ENCODE peak calls at places on chromosomes 7 and 10, in ten cellular contexts. U, J, T, H, E, R, V, C, D and K are unnamed samples.

GRCh38 chr10:34548466-34548865 is 266.6 kb downstream of the PARD3 start:
- DNase-seq in U (no peak), J (no peak), T (no peak), H (no peak), E (no peak), R (no peak), V (no peak), C (no peak), D (no peak), K (no peak)

GRCh38 chr7:96436880-96437279 is 115.0 kb upstream of the SLC25A13 start:
- DNase-seq in U (no peak), J (no peak), T (no peak), H (no peak), E (no peak), R (no peak), V (no peak), C (no peak), D (no peak), K (no peak)

GRCh38 chr7:129949292-129950133 is 3.2 kb downstream of the UBE2H start:
- DNase-seq in U (peak), J (peak), T (peak), H (peak), E (no peak), R (no peak), V (no peak), C (no peak), D (no peak), K (peak)

GRCh38 chr7:96778263-96778662 is 68.6 kb upstream of the SEM1 start:
- DNase-seq in U (no peak), J (no peak), T (no peak), H (peak), E (no peak), R (no peak), V (no peak), C (no peak), D (no peak), K (peak)

GRCh38 chr10:94423627-94424026 is 21.3 kb downstream of the TBC1D12 start:
- DNase-seq in U (peak), J (no peak), T (no peak), H (no peak), E (no peak), R (no peak), V (no peak), C (no peak), D (no peak), K (no peak)

GRCh38 chr10:122849900-122850605 is 4.4 kb upstream of the CUZD1 start:
- DNase-seq in U (no peak), J (no peak), T (no peak), H (no peak), E (no peak), R (no peak), V (no peak), C (no peak), D (no peak), K (peak)

GRCh38 chr10:28922861-28923260 is 245.5 kb downstream of the BAMBI start:
- DNase-seq in U (no peak), J (no peak), T (no peak), H (no peak), E (no peak), R (no peak), V (no peak), C (no peak), D (no peak), K (no peak)

GRCh38 chr10:74223755-74224530 is 72.9 kb downstream of the ADK start:
- DNase-seq in U (peak), J (peak), T (no peak), H (peak), E (no peak), R (no peak), V (no peak), C (no peak), D (no peak), K (peak)

GRCh38 chr10:69883256-69883655 is 81.5 kb downstream of the COL13A1 start:
- DNase-seq in U (no peak), J (no peak), T (no peak), H (peak), E (no peak), R (no peak), V (no peak), C (peak), D (peak), K (peak)

GRCh38 chr10:131584286-131584685 is 272.8 kb upstream of the TCERG1L start:
- DNase-seq in U (no peak), J (no peak), T (no peak), H (no peak), E (no peak), R (no peak), V (no peak), C (peak), D (peak), K (no peak)

GRCh38 chr10:16919076-16919972 is 102.1 kb upstream of the RSU1 start:
- DNase-seq in U (peak), J (no peak), T (no peak), H (no peak), E (no peak), R (no peak), V (no peak), C (no peak), D (no peak), K (no peak)

GRCh38 chr10:16910795-16911164 is 93.6 kb upstream of the RSU1 start:
- DNase-seq in U (no peak), J (no peak), T (no peak), H (no peak), E (no peak), R (no peak), V (no peak), C (no peak), D (no peak), K (no peak)

GRCh38 chr10:16916496-16916895 is 99.3 kb upstream of the RSU1 start:
- DNase-seq in U (no peak), J (no peak), T (no peak), H (no peak), E (no peak), R (no peak), V (no peak), C (no peak), D (no peak), K (no peak)

GRCh38 chr10:16913266-16913665 is 96.0 kb upstream of the RSU1 start:
- DNase-seq in U (no peak), J (no peak), T (no peak), H (no peak), E (no peak), R (no peak), V (no peak), C (no peak), D (no peak), K (no peak)

DNA sequence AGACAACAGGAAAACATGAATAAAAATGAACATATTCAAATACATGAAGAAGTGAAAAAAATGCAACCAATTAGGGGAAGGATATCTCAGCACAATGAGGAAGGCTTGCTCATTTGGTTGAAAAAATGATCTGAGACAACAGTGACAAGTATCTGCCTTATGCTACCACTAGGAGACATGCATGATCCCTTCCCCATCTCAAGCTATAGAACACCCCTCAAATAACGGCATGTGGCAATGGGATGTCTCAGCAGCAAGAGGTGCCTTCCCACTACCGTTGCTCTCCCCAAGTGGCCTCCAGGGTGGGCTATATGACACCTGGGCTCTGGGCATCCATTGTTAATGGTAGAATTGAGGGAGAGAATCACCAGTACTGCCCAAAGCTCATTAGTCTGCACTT is 98.1 kb upstream of the RSU1 start:
- DNase-seq in U (no peak), J (no peak), T (no peak), H (no peak), E (no peak), R (no peak), V (no peak), C (no peak), D (no peak), K (no peak)
- TF ChIP-seq CTCF in U (no peak), J (no peak), T (peak), H (no peak), E (no peak), R (no peak), V (no peak), C (no peak), D (no peak), K (no peak)

GRCh38 chr7:29989257-29989995 is at the start of gene SCRN1:
- DNase-seq in U (peak), J (no peak), T (no peak), H (peak), E (no peak), R (peak), V (no peak), C (peak), D (peak), K (peak)

GRCh38 chr7:29987821-29988317 is 1.7 kb downstream of the SCRN1 start:
- DNase-seq in U (peak), J (peak), T (peak), H (peak), E (peak), R (no peak), V (no peak), C (no peak), D (no peak), K (peak)

GRCh38 chr7:29988391-29989256 is 977 bp downstream of the SCRN1 start:
- DNase-seq in U (peak), J (peak), T (peak), H (peak), E (no peak), R (peak), V (no peak), C (peak), D (peak), K (peak)

GRCh38 chr7:29990931-29991330 is 1.3 kb upstream of the SCRN1 start:
- DNase-seq in U (no peak), J (no peak), T (no peak), H (no peak), E (no peak), R (no peak), V (no peak), C (no peak), D (no peak), K (no peak)

DNA sequence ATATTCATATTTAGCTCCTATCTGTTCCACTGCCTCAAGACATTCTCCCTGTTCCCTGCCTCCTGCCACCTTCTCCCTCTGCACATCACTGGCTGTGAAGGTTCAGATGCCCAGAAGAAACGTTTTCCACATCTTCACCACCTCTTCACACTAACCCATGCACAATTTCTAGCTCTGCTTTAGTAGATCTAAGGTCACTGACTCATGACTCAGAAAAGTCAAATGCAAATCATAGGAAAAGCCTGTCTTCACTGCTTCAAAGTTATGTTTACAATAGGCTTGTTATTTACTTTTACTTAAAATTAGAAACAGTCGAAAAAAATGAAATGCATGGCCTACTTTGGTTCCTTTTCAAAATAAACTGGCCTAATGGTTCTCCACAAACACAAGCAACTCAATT is 2.5 kb downstream of the SCRN1 start:
- DNase-seq in U (no peak), J (no peak), T (no peak), H (no peak), E (no peak), R (no peak), V (no peak), C (no peak), D (no peak), K (peak)
- H3K4me3 ChIP-seq in U (no peak), J (no peak), T (peak), H (no peak), E (no peak), R (no peak), V (no peak), C (no peak), D (no peak), K (no peak)

GRCh38 chr10:6402349-6402709 is 177.7 kb downstream of the PRKCQ start:
- DNase-seq in U (no peak), J (no peak), T (no peak), H (no peak), E (no peak), R (no peak), V (no peak), C (no peak), D (no peak), K (no peak)
- TF ChIP-seq CTCF in U (no peak), J (no peak), T (no peak), H (no peak), E (no peak), R (no peak), V (no peak), C (no peak), D (no peak), K (no peak)

GRCh38 chr7:35463176-35463575 is 209.3 kb upstream of the TBX20 start:
- DNase-seq in U (no peak), J (no peak), T (no peak), H (no peak), E (no peak), R (no peak), V (no peak), C (no peak), D (no peak), K (no peak)
- H3K4me3 ChIP-seq in U (no peak), J (no peak), T (no peak), H (no peak), E (no peak), R (no peak), V (no peak), C (no peak), D (no peak), K (no peak)

DNA sequence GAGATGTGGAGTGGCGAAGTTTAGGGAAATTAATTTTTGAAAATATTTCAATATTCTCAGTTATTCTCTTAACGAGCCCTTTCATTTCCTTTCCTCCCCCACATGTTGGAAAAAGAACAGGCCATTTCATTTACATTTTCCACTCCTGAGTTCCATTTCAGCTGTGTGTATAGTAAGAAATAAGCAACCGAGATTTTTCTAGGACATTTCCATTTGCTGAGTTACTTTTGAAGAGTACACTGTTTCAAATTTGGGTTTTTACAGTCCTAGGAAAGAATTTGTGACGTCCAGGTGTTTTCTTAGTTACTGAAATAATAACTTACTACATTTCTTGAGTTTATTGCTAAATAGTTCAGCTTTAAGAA is 1.2 kb downstream of the SEPTIN7 start:
- DNase-seq in U (no peak), J (no peak), T (no peak), H (no peak), E (no peak), R (no peak), V (no peak), C (no peak), D (no peak), K (no peak)
- TF ChIP-seq CTCF in U (no peak), J (no peak), T (no peak), H (no peak), E (no peak), R (no peak), V (no peak), C (no peak), D (no peak), K (no peak)

GRCh38 chr10:43971306-43971705 is 322.6 kb upstream of the ZNF32 start:
- DNase-seq in U (no peak), J (no peak), T (no peak), H (no peak), E (no peak), R (no peak), V (no peak), C (no peak), D (no peak), K (no peak)
- H3K4me3 ChIP-seq in U (no peak), J (no peak), T (no peak), H (no peak), E (no peak), R (no peak), V (no peak), C (no peak), D (no peak), K (no peak)

GRCh38 chr10:13784067-13784466 is 197.3 kb downstream of the PRPF18 start:
- DNase-seq in U (peak), J (no peak), T (peak), H (no peak), E (no peak), R (no peak), V (no peak), C (no peak), D (no peak), K (peak)
- TF ChIP-seq CTCF in U (no peak), J (peak), T (peak), H (peak), E (peak), R (peak), V (peak), C (no peak), D (no peak), K (peak)